ENCODE peak calls at places on chromosomes 1 and 21, in six cellular contexts. One of them, this sample, is unnamed. For H4K20me1, the result is how much of the 10 kb centered on the place peaks cover.

GRCh38 chr1:224786533-224787249 is 142.8 kb upstream of the DNAH14 start:
- DNase-seq in fibroblast of lung: peak
- DNase-seq in HepG2: no peak
- DNase-seq in HCT116: no peak
- DNase-seq in endothelial cell of umbilical vein: no peak
- DNase-seq in PC-3: peak
- DNase-seq in this sample: peak

GRCh38 chr1:157403203-157403602 is 149.1 kb downstream of the FCRL5 start:
- DNase-seq in HepG2: no peak
- DNase-seq in PC-3: peak
- DNase-seq in HCT116: peak
- DNase-seq in fibroblast of lung: no peak
- DNase-seq in endothelial cell of umbilical vein: no peak
- DNase-seq in this sample: peak

GRCh38 chr1:60765204-60765603 is 317.2 kb upstream of the NFIA start:
- DNase-seq in endothelial cell of umbilical vein: peak
- DNase-seq in fibroblast of lung: peak
- DNase-seq in HCT116: peak
- DNase-seq in HepG2: peak
- DNase-seq in PC-3: peak
- DNase-seq in this sample: peak

GRCh38 chr1:184843732-184844495 is 89.3 kb upstream of the EDEM3 start:
- DNase-seq in HCT116: no peak
- DNase-seq in fibroblast of lung: no peak
- DNase-seq in HepG2: no peak
- DNase-seq in PC-3: no peak
- DNase-seq in endothelial cell of umbilical vein: no peak
- DNase-seq in this sample: no peak

GRCh38 chr1:12249748-12250147 is 19.9 kb downstream of the VPS13D start:
- DNase-seq in PC-3: no peak
- DNase-seq in fibroblast of lung: no peak
- DNase-seq in HCT116: no peak
- DNase-seq in endothelial cell of umbilical vein: no peak
- DNase-seq in HepG2: no peak
- DNase-seq in this sample: no peak

GRCh38 chr1:18012686-18013085 is 94.9 kb upstream of the IGSF21 start:
- DNase-seq in HepG2: no peak
- DNase-seq in endothelial cell of umbilical vein: no peak
- DNase-seq in PC-3: no peak
- DNase-seq in HCT116: no peak
- DNase-seq in fibroblast of lung: no peak
- DNase-seq in this sample: no peak

GRCh38 chr1:221032616-221033342 is 153.5 kb downstream of the HLX start:
- DNase-seq in PC-3: peak
- DNase-seq in HCT116: no peak
- DNase-seq in fibroblast of lung: no peak
- DNase-seq in HepG2: no peak
- DNase-seq in endothelial cell of umbilical vein: peak
- DNase-seq in this sample: peak

GRCh38 chr1:46406881-46407608 is 12.9 kb downstream of the FAAH start:
- DNase-seq in HCT116: no peak
- DNase-seq in HepG2: no peak
- DNase-seq in PC-3: no peak
- DNase-seq in fibroblast of lung: no peak
- DNase-seq in endothelial cell of umbilical vein: no peak
- DNase-seq in this sample: peak

GRCh38 chr1:220750126-220750525 is 2.0 kb downstream of the MTARC2 start:
- DNase-seq in HepG2: no peak
- DNase-seq in endothelial cell of umbilical vein: peak
- DNase-seq in fibroblast of lung: no peak
- DNase-seq in PC-3: no peak
- DNase-seq in HCT116: no peak
- DNase-seq in this sample: no peak

GRCh38 chr1:71660417-71660816 is 579.6 kb upstream of the ZRANB2 start:
- DNase-seq in HepG2: no peak
- DNase-seq in endothelial cell of umbilical vein: no peak
- DNase-seq in PC-3: no peak
- DNase-seq in HCT116: no peak
- DNase-seq in fibroblast of lung: peak
- DNase-seq in this sample: peak
- H4K20me1 ChIP-seq in HepG2: under half
- H4K20me1 ChIP-seq in endothelial cell of umbilical vein: under half
- H4K20me1 ChIP-seq in PC-3: under half
- H4K20me1 ChIP-seq in HCT116: under half
- H4K20me1 ChIP-seq in fibroblast of lung: under half
- H4K20me1 ChIP-seq in this sample: under half

GRCh38 chr1:89889336-89889640 is 68.5 kb downstream of the LRRC8D start:
- DNase-seq in HCT116: no peak
- DNase-seq in fibroblast of lung: peak
- DNase-seq in PC-3: peak
- DNase-seq in HepG2: no peak
- DNase-seq in endothelial cell of umbilical vein: no peak
- DNase-seq in this sample: no peak
- H3K9ac ChIP-seq in HCT116: no peak
- H3K9ac ChIP-seq in fibroblast of lung: no peak
- H3K9ac ChIP-seq in PC-3: peak
- H3K9ac ChIP-seq in HepG2: no peak
- H3K9ac ChIP-seq in endothelial cell of umbilical vein: no peak
- H3K9ac ChIP-seq in this sample: no peak

DNA sequence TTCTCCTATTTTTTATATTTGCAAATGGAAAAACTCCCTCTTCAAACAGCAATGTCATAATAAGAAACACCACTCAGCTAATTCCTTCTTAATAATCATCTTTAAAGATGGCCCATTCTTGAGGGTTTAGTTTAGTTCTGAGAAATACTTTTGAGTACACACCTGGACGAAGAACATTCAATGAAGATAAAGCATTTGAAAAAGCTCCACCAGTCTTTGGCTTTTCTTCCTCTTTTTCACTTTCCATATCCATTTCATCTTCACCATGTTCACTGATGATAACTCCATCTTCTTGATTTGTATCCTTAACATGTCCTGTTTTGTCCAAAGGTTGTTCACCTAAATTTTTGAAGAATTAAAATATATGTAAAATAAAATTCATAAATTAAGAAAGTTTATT is 7.4 kb downstream of the PAXBP1 start:
- DNase-seq in PC-3: no peak
- DNase-seq in HCT116: no peak
- DNase-seq in endothelial cell of umbilical vein: no peak
- DNase-seq in HepG2: no peak
- DNase-seq in fibroblast of lung: no peak
- DNase-seq in this sample: no peak
- H4K20me1 ChIP-seq in PC-3: under half
- H4K20me1 ChIP-seq in HCT116: under half
- H4K20me1 ChIP-seq in endothelial cell of umbilical vein: under half
- H4K20me1 ChIP-seq in HepG2: under half
- H4K20me1 ChIP-seq in fibroblast of lung: under half
- H4K20me1 ChIP-seq in this sample: under half

DNA sequence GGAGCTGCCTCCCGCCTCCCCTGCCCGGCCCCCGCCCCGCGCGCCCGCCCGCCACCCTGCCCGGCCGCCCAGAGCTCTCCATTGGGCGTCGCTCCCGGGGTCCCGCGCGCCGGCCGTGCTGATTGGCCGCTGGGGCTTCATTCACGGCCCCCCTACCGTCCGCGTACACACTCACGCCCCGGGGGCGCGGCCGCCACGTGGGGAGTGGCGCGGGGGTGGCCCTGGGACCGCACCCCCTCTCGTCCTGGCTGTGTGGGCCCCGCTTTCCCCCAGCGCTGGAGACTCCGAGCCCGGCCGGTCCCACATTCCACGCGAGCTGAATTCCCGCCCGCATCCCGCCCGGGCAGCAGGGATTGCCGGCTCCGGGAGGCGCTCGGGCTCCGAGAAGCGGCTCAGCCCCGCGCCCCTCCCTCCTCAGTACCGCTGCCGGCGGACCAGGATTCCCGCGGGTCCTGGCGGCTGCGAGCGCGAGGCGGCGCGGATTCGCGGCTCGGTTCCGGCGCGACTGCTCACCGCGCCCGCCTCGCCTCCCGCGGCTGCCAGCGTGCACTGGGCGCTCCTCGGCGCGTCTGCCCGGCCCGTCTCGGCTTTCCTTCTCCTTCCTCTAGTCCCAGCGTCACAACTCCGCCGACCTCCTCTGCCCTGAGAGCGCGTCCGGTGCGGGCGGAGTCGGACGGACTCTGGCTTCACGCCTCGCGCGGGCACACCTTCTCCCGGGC is 450 bp upstream of the POU3F1 start:
- DNase-seq in PC-3: peak
- DNase-seq in endothelial cell of umbilical vein: peak
- DNase-seq in HepG2: peak
- DNase-seq in fibroblast of lung: peak
- DNase-seq in HCT116: peak
- DNase-seq in this sample: peak
- H3K9ac ChIP-seq in PC-3: no peak
- H3K9ac ChIP-seq in endothelial cell of umbilical vein: no peak
- H3K9ac ChIP-seq in HepG2: no peak
- H3K9ac ChIP-seq in fibroblast of lung: no peak
- H3K9ac ChIP-seq in HCT116: peak
- H3K9ac ChIP-seq in this sample: no peak

GRCh38 chr1:41650176-41650519 is 165.7 kb upstream of the EDN2 start:
- DNase-seq in PC-3: no peak
- DNase-seq in HCT116: no peak
- DNase-seq in endothelial cell of umbilical vein: no peak
- DNase-seq in fibroblast of lung: peak
- DNase-seq in HepG2: no peak
- DNase-seq in this sample: peak

GRCh38 chr1:41655632-41656031 is 171.1 kb upstream of the EDN2 start:
- DNase-seq in HCT116: no peak
- DNase-seq in HepG2: no peak
- DNase-seq in fibroblast of lung: no peak
- DNase-seq in endothelial cell of umbilical vein: no peak
- DNase-seq in PC-3: no peak
- DNase-seq in this sample: no peak

GRCh38 chr1:41649445-41650175 is 165.1 kb upstream of the EDN2 start:
- DNase-seq in HepG2: no peak
- DNase-seq in endothelial cell of umbilical vein: no peak
- DNase-seq in HCT116: no peak
- DNase-seq in fibroblast of lung: no peak
- DNase-seq in PC-3: no peak
- DNase-seq in this sample: no peak

GRCh38 chr1:41653574-41653973 is 169.1 kb upstream of the EDN2 start:
- DNase-seq in HepG2: no peak
- DNase-seq in PC-3: no peak
- DNase-seq in fibroblast of lung: no peak
- DNase-seq in HCT116: no peak
- DNase-seq in endothelial cell of umbilical vein: no peak
- DNase-seq in this sample: no peak

GRCh38 chr1:41652346-41653124 is 168.1 kb upstream of the EDN2 start:
- DNase-seq in HepG2: no peak
- DNase-seq in HCT116: no peak
- DNase-seq in PC-3: no peak
- DNase-seq in endothelial cell of umbilical vein: no peak
- DNase-seq in fibroblast of lung: no peak
- DNase-seq in this sample: no peak
- H4K20me1 ChIP-seq in HepG2: under half
- H4K20me1 ChIP-seq in HCT116: under half
- H4K20me1 ChIP-seq in PC-3: under half
- H4K20me1 ChIP-seq in endothelial cell of umbilical vein: under half
- H4K20me1 ChIP-seq in fibroblast of lung: under half
- H4K20me1 ChIP-seq in this sample: under half